ENCODE peak calls at places on chromosomes 7 and 10, in eight cellular contexts. X, R, U, I, G, Q, B and C are unnamed samples.
A peak's percentile ranks its signal among the peaks of the same experiment; 100 is the strongest.

GRCh38 chr10:109429956-109430760 is 493.2 kb downstream of the XPNPEP1 start:
- DNase-seq in X (no peak), R (no peak), U (no peak), I (peak; percentile 78), G (no peak), Q (peak; percentile 54), B (no peak), C (no peak)

GRCh38 chr10:119395287-119396007 is 147.1 kb downstream of the RGS10 start:
- DNase-seq in X (no peak), R (no peak), U (peak; percentile 31), I (peak; percentile 40), G (peak; percentile 50), Q (peak; percentile 68), B (no peak), C (peak; percentile 76)

GRCh38 chr7:30168800-30169584 is 34.2 kb downstream of the MTURN start:
- DNase-seq in X (no peak), R (no peak), U (no peak), I (peak; percentile 97), G (peak; percentile 63), Q (peak; percentile 82), B (no peak), C (peak; percentile 64)

GRCh38 chr7:67625257-67625713 is 628.7 kb downstream of the TYW1 start:
- DNase-seq in X (no peak), R (no peak), U (peak; percentile 16), I (peak; percentile 4), G (peak; percentile 87), Q (peak; percentile 17), B (peak; percentile 49), C (peak; percentile 86)

GRCh38 chr10:13018171-13018570 is 16.7 kb upstream of the CCDC3 start:
- DNase-seq in X (no peak), R (no peak), U (no peak), I (peak; percentile 15), G (no peak), Q (no peak), B (no peak), C (no peak)

GRCh38 chr10:12241810-12242529 is 46.0 kb downstream of the CDC123 start:
- DNase-seq in X (no peak), R (no peak), U (peak; percentile 19), I (no peak), G (no peak), Q (peak; percentile 55), B (no peak), C (no peak)

GRCh38 chr7:131196808-131197207 is 130.9 kb upstream of the MKLN1 start:
- DNase-seq in X (no peak), R (no peak), U (peak; percentile 39), I (no peak), G (peak; percentile 66), Q (peak; percentile 36), B (no peak), C (no peak)

GRCh38 chr10:79306644-79307220 is 40.5 kb upstream of the PPIF start:
- DNase-seq in X (no peak), R (no peak), U (no peak), I (no peak), G (no peak), Q (no peak), B (no peak), C (no peak)

GRCh38 chr7:44384586-44385383 is 59.4 kb upstream of the CAMK2B start:
- DNase-seq in X (no peak), R (no peak), U (no peak), I (no peak), G (no peak), Q (no peak), B (peak; percentile 17), C (no peak)

GRCh38 chr10:52284416-52285013 is 29.6 kb upstream of the DKK1 start:
- DNase-seq in X (no peak), R (no peak), U (no peak), I (no peak), G (no peak), Q (no peak), B (no peak), C (no peak)

GRCh38 chr10:122034149-122034756 is 45.3 kb downstream of the TACC2 start:
- DNase-seq in X (no peak), R (no peak), U (no peak), I (peak; percentile 56), G (no peak), Q (peak; percentile 73), B (no peak), C (no peak)

GRCh38 chr7:2010101-2010500 is 222.6 kb downstream of the MAD1L1 start:
- DNase-seq in X (no peak), R (no peak), U (no peak), I (no peak), G (no peak), Q (no peak), B (no peak), C (no peak)

GRCh38 chr10:14306201-14306600 is 24.5 kb downstream of the FRMD4A start:
- DNase-seq in X (no peak), R (no peak), U (no peak), I (no peak), G (no peak), Q (no peak), B (no peak), C (no peak)

GRCh38 chr7:17983238-17984088 is 43.2 kb upstream of the SNX13 start:
- DNase-seq in X (no peak), R (no peak), U (no peak), I (no peak), G (no peak), Q (no peak), B (no peak), C (no peak)

GRCh38 chr10:110008518-110009339 is 945 bp downstream of the ADD3 start:
- DNase-seq in X (peak; percentile 28), R (no peak), U (peak; percentile 56), I (no peak), G (peak; percentile 45), Q (no peak), B (peak; percentile 71), C (no peak)

GRCh38 chr10:34157501-34157900 is 657.6 kb downstream of the PARD3 start:
- DNase-seq in X (no peak), R (no peak), U (no peak), I (peak; percentile 46), G (no peak), Q (no peak), B (no peak), C (no peak)

GRCh38 chr7:6443372-6443941 is 4.3 kb downstream of the DAGLB start:
- DNase-seq in X (no peak), R (no peak), U (peak; percentile 70), I (peak; percentile 96), G (no peak), Q (peak; percentile 93), B (no peak), C (no peak)

GRCh38 chr10:79985481-79986072 is 36.7 kb upstream of the SFTPD start:
- DNase-seq in X (no peak), R (no peak), U (no peak), I (no peak), G (no peak), Q (no peak), B (no peak), C (no peak)